ENCODE peak calls at places on chromosome 14, in five cellular contexts. Q is RWPE2, N is NB4, R is body of pancreas, D is skeletal muscle cell. S is an unnamed sample.

GRCh38 chr14:68106456-68106855 is 286.9 kb downstream of the RAD51B start:
- DNase-seq in Q (no peak), N (no peak), R (no peak), D (no peak), S (no peak)

GRCh38 chr14:44873536-44873935 is 88.2 kb downstream of the KLHL28 start:
- DNase-seq in Q (no peak), N (no peak), R (no peak), D (no peak), S (no peak)

GRCh38 chr14:51507556-51508511 is 143.9 kb upstream of the FRMD6 start:
- DNase-seq in Q (no peak), N (no peak), R (peak), D (peak), S (no peak)

GRCh38 chr14:96410119-96410518 is 18.2 kb downstream of the AK7 start:
- DNase-seq in Q (no peak), N (no peak), R (no peak), D (no peak), S (no peak)

GRCh38 chr14:103144085-103144484 is 20.8 kb downstream of the TNFAIP2 start:
- DNase-seq in Q (no peak), N (no peak), R (no peak), D (no peak), S (no peak)

GRCh38 chr14:77593501-77593911 is 22.9 kb downstream of the SPTLC2 start:
- DNase-seq in Q (no peak), N (peak), R (no peak), D (no peak), S (no peak)

GRCh38 chr14:85102591-85102990 is 427.4 kb upstream of the FLRT2 start:
- DNase-seq in Q (no peak), N (no peak), R (no peak), D (no peak), S (no peak)

GRCh38 chr14:26766726-26767125 is 168.9 kb upstream of the NOVA1 start:
- DNase-seq in Q (no peak), N (no peak), R (no peak), D (no peak), S (no peak)

GRCh38 chr14:50666772-50667490 is 1.2 kb downstream of the SAV1 start:
- DNase-seq in Q (no peak), N (peak), R (peak), D (peak), S (no peak)

GRCh38 chr14:26596722-26597030 is 1.2 kb downstream of the NOVA1 start:
- DNase-seq in Q (no peak), N (no peak), R (peak), D (no peak), S (no peak)

GRCh38 chr14:32594766-32595165 is 265.7 kb downstream of the AKAP6 start:
- DNase-seq in Q (no peak), N (no peak), R (no peak), D (peak), S (no peak)

GRCh38 chr14:55339770-55340169 is 68.5 kb downstream of the FBXO34 start:
- DNase-seq in Q (no peak), N (peak), R (no peak), D (peak), S (no peak)

GRCh38 chr14:95185033-95185432 is 27.7 kb upstream of the DICER1 start:
- DNase-seq in Q (no peak), N (no peak), R (no peak), D (no peak), S (no peak)

GRCh38 chr14:30299915-30300314 is 259.0 kb upstream of the G2E3 start:
- DNase-seq in Q (no peak), N (no peak), R (no peak), D (no peak), S (no peak)

GRCh38 chr14:75185251-75186040 is 9.0 kb upstream of the TMED10 start:
- DNase-seq in Q (no peak), N (no peak), R (no peak), D (no peak), S (no peak)

GRCh38 chr14:106174206-106174605 is 647.8 kb downstream of the TMEM121 start:
- DNase-seq in Q (no peak), N (no peak), R (no peak), D (no peak), S (no peak)

GRCh38 chr14:61749867-61750266 is 12.4 kb upstream of the SNAPC1 start:
- DNase-seq in Q (no peak), N (no peak), R (no peak), D (no peak), S (no peak)

GRCh38 chr14:65187421-65188049 is 85.2 kb upstream of the MAX start:
- DNase-seq in Q (no peak), N (no peak), R (no peak), D (no peak), S (no peak)

GRCh38 chr14:90753456-90754005 is 62.7 kb downstream of the TTC7B start:
- DNase-seq in Q (no peak), N (no peak), R (no peak), D (no peak), S (no peak)

GRCh38 chr14:34254596-34254995 is 207.4 kb downstream of the SPTSSA start:
- DNase-seq in Q (no peak), N (no peak), R (no peak), D (no peak), S (no peak)

GRCh38 chr14:89198544-89199329 is 218.3 kb downstream of the FOXN3 start:
- DNase-seq in Q (no peak), N (no peak), R (peak), D (peak), S (no peak)

GRCh38 chr14:101236496-101237240 is 324.6 kb upstream of the DIO3 start:
- DNase-seq in Q (no peak), N (no peak), R (no peak), D (no peak), S (no peak)

GRCh38 chr14:71478542-71478941 is 453.7 kb upstream of the RGS6 start:
- DNase-seq in Q (no peak), N (peak), R (no peak), D (peak), S (peak)

GRCh38 chr14:105317546-105317945 is 3.0 kb downstream of the PACS2 start:
- DNase-seq in Q (peak), N (no peak), R (no peak), D (no peak), S (no peak)

GRCh38 chr14:38128640-38129039 is 79.1 kb upstream of the SSTR1 start:
- DNase-seq in Q (no peak), N (no peak), R (no peak), D (no peak), S (no peak)
- H3K4me3 ChIP-seq in Q (no peak), N (no peak), R (no peak), D (no peak), S (no peak)

GRCh38 chr14:73953731-73954130 is 3.6 kb downstream of the COQ6 start:
- DNase-seq in Q (no peak), N (no peak), R (no peak), D (no peak), S (no peak)
- H3K4me3 ChIP-seq in Q (no peak), N (no peak), R (no peak), D (no peak), S (no peak)

GRCh38 chr14:35535794-35536112 is 1.8 kb downstream of the INSM2 start:
- DNase-seq in Q (no peak), N (no peak), R (no peak), D (no peak), S (no peak)
- H3K4me3 ChIP-seq in Q (no peak), N (no peak), R (no peak), D (no peak), S (peak)

DNA sequence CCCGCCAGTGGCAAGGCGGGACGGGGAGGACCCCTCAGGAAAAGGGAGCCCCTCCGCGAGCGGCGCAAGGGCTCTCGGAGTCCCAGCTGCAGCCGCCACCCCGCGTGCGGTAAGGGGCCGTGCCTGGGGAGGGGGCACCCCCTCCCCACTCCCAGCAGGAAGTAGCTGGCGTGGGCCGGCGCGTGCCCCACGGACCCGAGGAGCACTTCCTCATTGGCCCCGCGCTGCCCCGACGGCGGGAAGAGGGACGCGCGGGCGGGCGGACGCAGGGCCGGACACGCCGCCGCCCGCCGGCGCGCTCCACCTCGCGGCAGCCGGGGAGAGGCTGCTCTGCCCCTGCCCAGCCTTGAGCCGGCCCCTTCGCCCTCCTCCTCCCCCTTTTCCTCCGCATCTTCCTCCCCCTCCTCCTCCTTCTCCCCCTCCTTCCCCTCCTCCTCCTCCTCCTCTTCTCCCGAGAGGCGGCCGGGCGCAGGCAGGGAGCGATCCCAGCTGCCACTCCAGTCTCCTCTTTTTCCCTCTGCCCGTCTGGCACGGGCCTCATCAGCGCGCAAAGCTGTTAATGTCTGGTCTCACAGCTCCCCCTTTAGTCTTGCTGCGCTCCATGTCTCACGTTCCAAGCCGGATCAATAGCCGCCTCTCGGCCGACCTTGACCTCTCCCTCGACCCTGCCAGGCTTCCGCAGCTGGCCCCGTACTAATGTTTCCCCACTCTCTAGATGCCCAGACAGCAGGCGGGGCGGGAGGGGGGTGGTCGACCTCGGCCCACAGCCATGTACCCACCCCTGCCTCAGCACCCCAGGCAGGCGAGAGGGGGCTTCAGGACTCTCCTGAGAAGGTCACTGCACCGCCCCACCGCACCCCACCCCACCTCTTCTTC is 2.6 kb upstream of the BCL11B start:
- DNase-seq in Q (peak), N (peak), R (peak), D (peak), S (peak)
- H3K4me3 ChIP-seq in Q (peak), N (peak), R (no peak), D (peak), S (peak)

GRCh38 chr14:22505751-22506710 is 83.0 kb downstream of the DAD1 start:
- DNase-seq in Q (no peak), N (no peak), R (no peak), D (no peak), S (no peak)
- H3K4me3 ChIP-seq in Q (no peak), N (no peak), R (no peak), D (no peak), S (no peak)

GRCh38 chr14:56796259-56796658 is 14.0 kb downstream of the OTX2 start:
- DNase-seq in Q (no peak), N (no peak), R (no peak), D (no peak), S (no peak)

GRCh38 chr14:56797569-56798446 is 12.5 kb downstream of the OTX2 start:
- DNase-seq in Q (no peak), N (no peak), R (no peak), D (no peak), S (no peak)

GRCh38 chr14:56799327-56799645 is 11.0 kb downstream of the OTX2 start:
- DNase-seq in Q (no peak), N (no peak), R (no peak), D (no peak), S (no peak)

GRCh38 chr14:56797003-56797568 is 13.2 kb downstream of the OTX2 start:
- DNase-seq in Q (no peak), N (no peak), R (no peak), D (no peak), S (no peak)

DNA sequence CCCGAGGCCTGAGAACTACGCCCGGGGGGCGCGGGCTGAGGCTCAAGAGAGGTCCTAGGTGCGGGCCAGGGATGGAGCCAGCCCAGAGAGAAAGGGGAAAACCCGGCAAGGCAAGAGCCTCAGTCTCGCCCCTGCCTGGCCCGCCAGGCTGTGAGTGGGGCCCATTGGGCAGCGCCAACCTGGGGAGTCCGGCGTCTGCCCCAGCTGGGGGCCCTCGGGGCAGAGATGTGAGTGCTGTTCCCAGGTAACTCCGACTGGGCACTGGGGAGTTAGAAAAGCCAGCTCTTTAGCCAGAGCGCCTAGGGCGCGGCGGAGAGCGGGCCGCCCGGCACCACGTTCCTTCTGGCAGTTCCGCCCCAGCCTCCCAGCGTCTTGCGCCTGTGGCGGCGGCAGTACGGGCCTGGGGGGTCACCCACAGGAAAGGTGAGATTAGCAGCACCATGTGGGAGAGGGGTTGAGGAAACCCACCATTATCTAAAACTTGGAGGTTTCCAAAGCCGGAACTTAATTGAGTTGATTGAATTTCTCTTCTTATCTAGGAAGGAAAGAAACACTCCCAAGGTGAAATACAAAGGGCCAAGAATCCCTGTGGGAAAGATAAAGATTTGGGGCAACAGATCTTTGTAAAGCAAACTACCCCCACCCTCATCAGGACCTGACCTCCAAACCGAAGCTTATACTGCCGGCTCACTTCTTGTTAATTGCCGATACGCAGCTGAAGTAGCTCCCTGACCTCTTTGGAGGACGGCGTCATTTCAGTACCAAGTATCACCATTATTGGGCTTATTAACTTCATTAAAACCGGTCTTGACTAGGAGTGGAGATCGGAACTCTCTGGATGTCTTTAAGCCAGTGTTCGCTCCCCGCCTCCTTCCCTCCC is 11.6 kb downstream of the OTX2 start:
- DNase-seq in Q (no peak), N (no peak), R (no peak), D (no peak), S (no peak)
- H3K4me3 ChIP-seq in Q (no peak), N (no peak), R (no peak), D (no peak), S (no peak)

GRCh38 chr14:93232159-93232558 is 25.1 kb downstream of the UBR7 start:
- DNase-seq in Q (no peak), N (no peak), R (no peak), D (no peak), S (no peak)

GRCh38 chr14:93231129-93231979 is 24.3 kb downstream of the UBR7 start:
- DNase-seq in Q (no peak), N (no peak), R (no peak), D (no peak), S (no peak)

GRCh38 chr14:93230539-93230938 is 23.5 kb downstream of the UBR7 start:
- DNase-seq in Q (no peak), N (no peak), R (no peak), D (no peak), S (no peak)

GRCh38 chr14:93239869-93240677 is 33.0 kb downstream of the UBR7 start:
- DNase-seq in Q (no peak), N (no peak), R (no peak), D (peak), S (peak)

DNA sequence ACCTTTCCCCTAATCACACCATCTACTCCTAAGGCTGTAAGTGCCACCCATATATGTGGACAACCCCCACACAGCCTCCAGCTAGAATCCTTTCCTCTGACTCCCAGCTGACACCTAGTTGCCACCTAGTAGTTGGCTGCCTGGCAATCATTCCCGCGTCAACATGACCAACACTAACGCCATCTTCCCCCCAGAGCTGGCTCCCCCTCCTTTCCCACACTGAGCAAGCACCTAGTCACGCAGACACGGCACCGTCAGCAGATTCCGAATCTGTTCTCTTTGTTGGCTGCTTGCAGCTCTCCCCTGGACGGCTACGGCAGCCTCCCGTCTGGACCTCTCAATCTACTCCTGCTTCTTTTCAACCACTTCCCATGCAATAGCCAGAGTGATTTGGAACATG is 27.7 kb downstream of the UBR7 start:
- DNase-seq in Q (peak), N (no peak), R (no peak), D (peak), S (peak)
- H3K4me3 ChIP-seq in Q (no peak), N (no peak), R (no peak), D (no peak), S (no peak)

GRCh38 chr14:20472566-20473206 is 3.5 kb downstream of the PNP start:
- DNase-seq in Q (no peak), N (peak), R (no peak), D (no peak), S (no peak)

GRCh38 chr14:20468773-20469241 is 399 bp upstream of the PNP start:
- DNase-seq in Q (no peak), N (no peak), R (peak), D (no peak), S (no peak)

GRCh38 chr14:20469890-20470858 is 968 bp downstream of the PNP start:
- DNase-seq in Q (no peak), N (peak), R (peak), D (no peak), S (peak)

DNA sequence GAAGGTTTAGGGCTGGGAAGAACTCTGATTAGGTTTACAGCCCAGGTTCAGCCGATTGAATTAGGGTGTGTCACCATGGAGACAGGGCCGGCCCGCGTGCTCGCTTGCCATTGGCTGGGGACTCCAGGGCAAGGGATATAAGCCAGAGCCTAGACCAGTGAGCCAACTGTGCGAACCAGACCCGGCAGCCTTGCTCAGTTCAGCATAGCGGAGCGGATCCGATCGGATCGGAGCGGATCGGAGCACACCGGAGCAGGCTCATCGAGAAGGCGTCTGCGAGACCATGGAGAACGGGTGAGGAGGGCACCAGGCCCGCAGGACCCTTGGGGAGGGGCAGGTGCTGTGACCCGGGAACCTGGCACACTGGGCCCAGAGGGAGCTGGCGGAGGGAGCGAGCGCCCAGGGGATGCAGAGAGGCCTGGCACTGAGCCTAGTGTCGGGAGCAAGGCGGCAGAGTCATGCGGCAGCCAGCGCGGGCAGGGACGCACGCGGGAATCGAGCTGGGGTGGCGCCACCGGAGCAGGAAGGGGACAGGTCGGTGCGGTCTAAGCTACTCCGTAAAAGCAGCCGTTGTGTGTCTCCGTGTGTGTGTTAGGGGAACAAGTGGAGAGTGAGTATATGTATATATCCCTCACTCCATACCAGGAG is at the start of gene PNP:
- DNase-seq in Q (peak), N (peak), R (peak), D (peak), S (peak)
- H3K4me3 ChIP-seq in Q (peak), N (peak), R (peak), D (peak), S (peak)

GRCh38 chr14:22978873-22979671 is 3.3 kb downstream of the AJUBA start:
- DNase-seq in Q (peak), N (no peak), R (no peak), D (no peak), S (no peak)

GRCh38 chr14:22978487-22978837 is 3.9 kb downstream of the AJUBA start:
- DNase-seq in Q (no peak), N (no peak), R (no peak), D (no peak), S (no peak)

GRCh38 chr14:22976620-22977433 is 5.5 kb downstream of the AJUBA start:
- DNase-seq in Q (no peak), N (no peak), R (peak), D (no peak), S (no peak)

GRCh38 chr14:22977434-22977683 is 5.0 kb downstream of the AJUBA start:
- DNase-seq in Q (no peak), N (no peak), R (no peak), D (no peak), S (no peak)

DNA sequence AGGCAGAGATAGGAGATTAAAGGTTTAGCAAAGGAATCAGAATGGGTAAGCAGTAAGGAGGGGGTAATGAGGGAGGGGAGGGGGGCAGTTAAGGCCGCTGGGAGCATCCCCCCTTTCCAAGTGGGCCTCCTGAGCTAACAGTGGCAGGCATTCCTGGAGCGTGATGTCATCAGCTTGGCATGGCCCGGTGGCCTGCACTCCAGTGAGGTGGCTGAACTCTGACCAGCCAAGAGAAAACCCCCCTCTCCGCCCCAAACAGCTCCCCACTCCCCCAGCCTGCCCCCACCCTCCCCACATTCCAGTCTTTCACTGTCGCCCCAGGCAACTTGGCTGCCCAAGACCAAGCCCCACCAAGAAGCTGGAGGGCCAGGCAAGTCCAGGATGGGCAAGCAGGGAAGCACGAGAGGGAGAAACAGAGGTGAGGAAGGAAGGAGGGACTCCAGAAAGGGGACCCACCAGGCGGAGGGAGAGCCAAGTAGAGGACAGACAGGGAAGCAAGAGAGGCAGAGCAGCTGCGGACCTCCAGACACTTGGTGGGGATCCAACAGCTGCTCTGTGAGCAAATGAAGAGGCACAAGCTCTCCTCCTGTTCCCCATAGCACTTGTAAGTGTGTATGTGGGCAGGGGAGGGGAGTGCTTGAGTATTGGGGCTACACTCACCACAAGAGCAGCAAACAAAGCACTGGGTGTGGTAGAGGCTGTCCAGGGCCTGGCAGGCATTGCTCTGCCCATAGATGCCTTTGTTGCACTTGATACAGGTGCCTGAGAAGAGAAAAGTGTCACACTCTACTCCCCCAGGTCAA is 4.5 kb downstream of the AJUBA start:
- DNase-seq in Q (peak), N (no peak), R (peak), D (no peak), S (no peak)
- H3K4me3 ChIP-seq in Q (no peak), N (no peak), R (no peak), D (peak), S (peak)

S was measured in epithelial cell of proximal tubule.